ENCODE peak calls at places on chromosome X, in ten cellular contexts. N, H, B, Q, Z, C, E, O, S and W are unnamed samples.

GRCh38 chrX:31706456-31706855 is 634.6 kb upstream of the FTHL17 start:
- DNase-seq in N (no peak), H (no peak), B (peak), Q (no peak), Z (no peak), C (peak), E (no peak), O (peak), S (no peak), W (peak)

GRCh38 chrX:115266300-115266699 is 23.2 kb upstream of the LUZP4 start:
- DNase-seq in N (no peak), H (no peak), B (peak), Q (no peak), Z (no peak), C (no peak), E (no peak), O (no peak), S (no peak), W (no peak)

GRCh38 chrX:140664939-140665338 is 44.6 kb upstream of the LINC00632 start:
- DNase-seq in N (no peak), H (no peak), B (peak), Q (no peak), Z (peak), C (peak), E (peak), O (peak), S (no peak), W (peak)

GRCh38 chrX:45527834-45528233 is 327.2 kb upstream of the DIPK2B start:
- DNase-seq in N (no peak), H (no peak), B (peak), Q (no peak), Z (no peak), C (no peak), E (no peak), O (peak), S (no peak), W (no peak)

GRCh38 chrX:49995021-49995731 is 72.8 kb downstream of the CLCN5 start:
- DNase-seq in N (no peak), H (no peak), B (peak), Q (no peak), Z (peak), C (no peak), E (peak), O (peak), S (no peak), W (no peak)

GRCh38 chrX:113929004-113929403 is 654.9 kb upstream of the HTR2C start:
- DNase-seq in N (no peak), H (no peak), B (peak), Q (no peak), Z (peak), C (peak), E (peak), O (peak), S (peak), W (peak)

GRCh38 chrX:40146471-40147398 is 49.0 kb upstream of the BCOR start:
- DNase-seq in N (peak), H (no peak), B (no peak), Q (no peak), Z (peak), C (no peak), E (no peak), O (peak), S (no peak), W (peak)

GRCh38 chrX:71095971-71096701 is 485 bp downstream of the FOXO4 start:
- DNase-seq in N (peak), H (no peak), B (peak), Q (no peak), Z (no peak), C (no peak), E (peak), O (no peak), S (no peak), W (peak)

GRCh38 chrX:106862972-106863688 is 40.0 kb downstream of the RIPPLY1 start:
- DNase-seq in N (peak), H (no peak), B (peak), Q (no peak), Z (peak), C (no peak), E (peak), O (peak), S (peak), W (no peak)

GRCh38 chrX:136694491-136695087 is 46.6 kb downstream of the CD40LG start:
- DNase-seq in N (peak), H (no peak), B (peak), Q (no peak), Z (peak), C (no peak), E (peak), O (peak), S (peak), W (peak)

GRCh38 chrX:14039344-14039743 is 9.7 kb upstream of the GEMIN8 start:
- DNase-seq in N (peak), H (no peak), B (peak), Q (no peak), Z (peak), C (no peak), E (peak), O (peak), S (peak), W (no peak)

GRCh38 chrX:31199051-31199769 is 127.4 kb upstream of the FTHL17 start:
- DNase-seq in N (no peak), H (no peak), B (peak), Q (no peak), Z (no peak), C (no peak), E (no peak), O (peak), S (no peak), W (no peak)

GRCh38 chrX:3743821-3744439 is 30.5 kb upstream of the PRKX start:
- DNase-seq in N (peak), H (no peak), B (no peak), Q (no peak), Z (no peak), C (no peak), E (no peak), O (no peak), S (no peak), W (no peak)

GRCh38 chrX:118508690-118509089 is 13.1 kb downstream of the DOCK11 start:
- DNase-seq in N (no peak), H (no peak), B (no peak), Q (no peak), Z (no peak), C (no peak), E (no peak), O (peak), S (no peak), W (no peak)

GRCh38 chrX:49066278-49066677 is 7.5 kb downstream of the CCDC120 start:
- DNase-seq in N (no peak), H (no peak), B (no peak), Q (no peak), Z (no peak), C (no peak), E (no peak), O (no peak), S (no peak), W (no peak)

GRCh38 chrX:73068467-73069364 is 10.6 kb downstream of the PABPC1L2A start:
- DNase-seq in N (no peak), H (no peak), B (no peak), Q (no peak), Z (no peak), C (no peak), E (no peak), O (no peak), S (no peak), W (no peak)

GRCh38 chrX:49198540-49199314 is 1.3 kb downstream of the SYP start:
- DNase-seq in N (no peak), H (no peak), B (no peak), Q (no peak), Z (no peak), C (no peak), E (no peak), O (no peak), S (no peak), W (no peak)

GRCh38 chrX:15854080-15854655 is 445 bp downstream of the AP1S2 start:
- DNase-seq in N (peak), H (peak), B (peak), Q (peak), Z (no peak), C (no peak), E (no peak), O (peak), S (peak), W (no peak)

GRCh38 chrX:51332188-51332942 is at the start of gene NUDT10:
- DNase-seq in N (peak), H (peak), B (peak), Q (peak), Z (peak), C (peak), E (peak), O (peak), S (no peak), W (no peak)

GRCh38 chrX:9730752-9731151 is 34.9 kb downstream of the GPR143 start:
- DNase-seq in N (no peak), H (no peak), B (no peak), Q (no peak), Z (no peak), C (no peak), E (peak), O (no peak), S (no peak), W (no peak)

GRCh38 chrX:110104078-110104477 is 101.2 kb downstream of the TMEM164 start:
- DNase-seq in N (no peak), H (no peak), B (no peak), Q (no peak), Z (no peak), C (no peak), E (no peak), O (no peak), S (no peak), W (no peak)

GRCh38 chrX:10906861-10907260 is 204.3 kb upstream of the HCCS start:
- DNase-seq in N (no peak), H (no peak), B (peak), Q (no peak), Z (no peak), C (no peak), E (no peak), O (no peak), S (no peak), W (no peak)

GRCh38 chrX:38882894-38883620 is 81.8 kb downstream of the MID1IP1 start:
- DNase-seq in N (no peak), H (no peak), B (peak), Q (peak), Z (no peak), C (no peak), E (peak), O (peak), S (no peak), W (peak)

GRCh38 chrX:103360916-103361315 is 4.6 kb downstream of the TCEAL9 start:
- DNase-seq in N (no peak), H (no peak), B (no peak), Q (no peak), Z (no peak), C (no peak), E (no peak), O (no peak), S (no peak), W (no peak)

GRCh38 chrX:103360092-103360491 is 3.8 kb downstream of the TCEAL9 start:
- DNase-seq in N (no peak), H (no peak), B (no peak), Q (no peak), Z (no peak), C (no peak), E (no peak), O (peak), S (peak), W (no peak)

GRCh38 chrX:103356897-103357296 is 591 bp downstream of the TCEAL9 start:
- DNase-seq in N (no peak), H (peak), B (no peak), Q (no peak), Z (no peak), C (no peak), E (no peak), O (peak), S (peak), W (no peak)

GRCh38 chrX:103356023-103356798 is at the start of gene TCEAL9:
- DNase-seq in N (no peak), H (peak), B (peak), Q (peak), Z (peak), C (peak), E (peak), O (peak), S (peak), W (peak)

DNA sequence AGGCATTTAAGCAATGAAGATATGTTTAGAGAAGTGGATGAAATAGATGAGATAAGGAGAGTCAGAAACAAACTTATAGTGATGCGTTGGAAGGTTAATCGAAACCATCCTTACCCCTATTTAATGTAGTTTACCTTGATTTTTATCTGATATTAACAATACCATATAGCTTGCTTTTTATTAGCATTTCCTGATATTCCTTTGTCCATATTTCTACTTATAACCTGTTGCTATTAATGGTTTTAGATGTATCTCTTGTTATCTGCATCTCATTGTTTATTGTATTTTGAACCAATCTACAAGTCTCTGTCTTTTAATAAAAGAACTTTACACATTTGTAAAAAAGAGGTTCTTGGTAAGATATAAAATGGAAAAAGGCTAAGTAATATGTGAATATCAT is 1.6 kb downstream of the TCEAL9 start:
- DNase-seq in N (no peak), H (no peak), B (no peak), Q (no peak), Z (no peak), C (no peak), E (no peak), O (no peak), S (no peak), W (no peak)
- H3K4me3 ChIP-seq in N (no peak), H (peak), B (peak), Q (peak), Z (peak), C (peak), E (peak), O (peak), S (peak), W (peak)

DNA sequence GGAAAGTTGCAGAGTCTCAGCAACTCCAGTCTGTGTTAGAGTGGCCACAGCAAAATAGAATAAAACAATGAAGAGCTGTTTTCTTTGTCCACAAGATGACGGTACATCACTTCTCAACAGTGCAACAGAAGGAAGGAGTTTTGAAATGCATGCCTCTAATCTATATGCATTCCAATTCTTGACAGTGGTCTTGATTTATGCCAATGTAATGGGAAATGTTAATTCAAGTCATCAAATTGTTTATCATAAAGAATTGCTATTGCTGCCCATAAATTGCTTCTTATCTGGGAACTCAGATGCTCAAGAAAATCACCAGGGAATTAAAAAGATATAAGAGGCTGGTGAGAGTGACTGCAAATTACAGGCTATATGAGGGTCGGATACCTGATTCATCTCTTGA is 195.5 kb upstream of the PRPS2 start:
- DNase-seq in N (no peak), H (no peak), B (no peak), Q (no peak), Z (no peak), C (no peak), E (no peak), O (no peak), S (no peak), W (no peak)
- TF ChIP-seq CTCF in N (no peak), H (no peak), B (no peak), Q (no peak), Z (no peak), C (no peak), E (peak), O (no peak), S (no peak), W (no peak)

GRCh38 chrX:154540897-154541535 is 5.6 kb downstream of the G6PD start:
- DNase-seq in N (no peak), H (no peak), B (no peak), Q (peak), Z (no peak), C (no peak), E (peak), O (no peak), S (no peak), W (no peak)
- H3K4me3 ChIP-seq in N (no peak), H (no peak), B (no peak), Q (peak), Z (no peak), C (no peak), E (no peak), O (no peak), S (no peak), W (no peak)

DNA sequence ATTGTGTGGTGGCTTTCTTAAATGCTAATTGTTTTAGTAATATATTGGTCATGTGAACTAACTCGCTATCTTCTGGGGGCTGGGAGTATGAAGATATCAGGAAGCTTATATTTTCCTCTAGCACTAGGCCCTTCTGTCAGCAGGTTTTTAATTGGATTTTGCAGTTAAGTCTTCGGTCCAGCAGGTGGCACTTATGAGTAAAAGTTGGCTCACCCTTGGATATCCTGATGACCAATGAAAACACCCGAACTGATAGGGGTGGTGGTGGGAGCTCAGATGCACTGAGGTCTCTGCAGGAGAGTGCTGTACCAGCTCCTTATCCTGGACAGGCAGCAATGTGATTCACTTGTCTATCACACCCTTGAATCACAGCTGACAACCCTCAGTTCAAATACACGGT is 1365.8 kb upstream of the DIAPH2 start:
- DNase-seq in N (no peak), H (no peak), B (peak), Q (no peak), Z (no peak), C (no peak), E (peak), O (no peak), S (peak), W (no peak)
- TF ChIP-seq CTCF in N (no peak), H (no peak), B (peak), Q (no peak), Z (no peak), C (peak), E (peak), O (no peak), S (no peak), W (no peak)

DNA sequence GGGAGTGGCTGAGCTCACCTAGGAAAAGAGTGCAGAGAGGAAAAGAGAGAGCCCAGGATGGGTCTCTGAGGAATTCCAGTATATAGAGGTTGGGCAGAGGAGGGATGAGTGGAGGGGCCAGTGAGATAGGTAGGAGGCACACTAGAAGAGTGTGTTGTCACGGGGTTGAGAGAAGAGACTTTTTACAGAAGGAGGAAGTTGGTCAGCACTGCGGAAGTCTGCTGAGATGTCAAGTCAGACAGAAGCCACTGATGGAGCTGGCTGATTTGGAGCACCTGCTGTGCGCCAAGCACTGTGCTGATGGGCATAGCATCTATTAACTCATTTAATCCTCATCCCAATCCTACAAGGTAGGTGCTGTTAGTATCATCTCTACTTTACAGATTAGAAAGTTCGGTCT is 60.4 kb downstream of the EFNB1 start:
- DNase-seq in N (no peak), H (no peak), B (no peak), Q (no peak), Z (no peak), C (no peak), E (no peak), O (no peak), S (no peak), W (no peak)
- H3K4me3 ChIP-seq in N (no peak), H (no peak), B (no peak), Q (no peak), Z (no peak), C (no peak), E (no peak), O (no peak), S (no peak), W (no peak)

GRCh38 chrX:150406559-150406958 is 43.4 kb downstream of the MAMLD1 start:
- DNase-seq in N (no peak), H (no peak), B (no peak), Q (no peak), Z (no peak), C (no peak), E (no peak), O (no peak), S (no peak), W (no peak)
- TF ChIP-seq CTCF in N (no peak), H (no peak), B (no peak), Q (no peak), Z (no peak), C (no peak), E (no peak), O (no peak), S (no peak), W (no peak)

DNA sequence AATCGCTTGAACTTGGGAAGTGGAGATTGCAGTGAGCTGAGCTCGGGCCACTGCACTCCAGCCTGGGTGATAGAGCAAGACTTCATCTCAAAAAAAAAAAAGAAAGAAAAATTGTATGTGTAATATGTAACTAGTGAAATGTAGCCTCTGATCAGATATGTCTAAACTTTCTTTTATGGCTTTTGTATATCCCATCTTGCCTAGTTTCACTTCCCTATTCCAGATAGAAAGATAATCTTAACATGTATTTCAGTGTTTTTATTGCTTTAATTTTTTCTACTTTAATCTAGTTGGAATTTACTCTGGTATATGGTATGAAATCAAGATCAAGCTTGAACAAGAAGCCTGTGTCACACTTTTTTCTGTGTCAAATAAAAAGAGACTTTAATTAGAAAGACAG is 1.9 kb upstream of the ZNF41 start:
- DNase-seq in N (no peak), H (no peak), B (no peak), Q (no peak), Z (no peak), C (no peak), E (no peak), O (no peak), S (no peak), W (no peak)
- H3K4me3 ChIP-seq in N (no peak), H (peak), B (no peak), Q (no peak), Z (no peak), C (no peak), E (no peak), O (no peak), S (no peak), W (peak)